ENCODE peak calls at places on chromosomes 6 and 20, in six cellular contexts. F is AG10803, M is ovary, N is uterus, V is AG04450, H is epithelial cell of esophagus. Z is an unnamed sample.
A peak's percentile ranks its signal among the peaks of the same experiment; 100 is the strongest.

GRCh38 chr6:110140650-110141049 is 38.8 kb downstream of the WASF1 start:
- DNase-seq in F (peak; percentile 83), M (no peak), N (no peak), V (peak; percentile 13), H (peak; percentile 89), Z (peak; percentile 89)

GRCh38 chr6:119174879-119175817 is 96.7 kb upstream of the FAM184A start:
- DNase-seq in F (peak; percentile 59), M (no peak), N (no peak), V (no peak), H (no peak), Z (peak; percentile 27)

GRCh38 chr6:117206951-117207687 is 58.2 kb upstream of the VGLL2 start:
- DNase-seq in F (no peak), M (no peak), N (no peak), V (no peak), H (peak; percentile 49), Z (no peak)

GRCh38 chr6:166465671-166466087 is 82.9 kb upstream of the MPC1 start:
- DNase-seq in F (peak; percentile 64), M (no peak), N (peak; percentile 46), V (no peak), H (no peak), Z (peak; percentile 61)

GRCh38 chr20:25284131-25284601 is 36.3 kb downstream of the PYGB start:
- DNase-seq in F (no peak), M (peak; percentile 2), N (no peak), V (no peak), H (no peak), Z (no peak)

GRCh38 chr6:22236626-22237414 is 60.0 kb downstream of the PRL start:
- DNase-seq in F (peak; percentile 92), M (no peak), N (no peak), V (peak; percentile 76), H (peak; percentile 98), Z (peak; percentile 94)

GRCh38 chr6:133184798-133185380 is 56.3 kb upstream of the EYA4 start:
- DNase-seq in F (peak; percentile 31), M (no peak), N (no peak), V (no peak), H (peak; percentile 44), Z (peak; percentile 62)

GRCh38 chr20:56587307-56588108 is 41.6 kb upstream of the TFAP2C start:
- DNase-seq in F (no peak), M (no peak), N (no peak), V (no peak), H (no peak), Z (no peak)

DNA sequence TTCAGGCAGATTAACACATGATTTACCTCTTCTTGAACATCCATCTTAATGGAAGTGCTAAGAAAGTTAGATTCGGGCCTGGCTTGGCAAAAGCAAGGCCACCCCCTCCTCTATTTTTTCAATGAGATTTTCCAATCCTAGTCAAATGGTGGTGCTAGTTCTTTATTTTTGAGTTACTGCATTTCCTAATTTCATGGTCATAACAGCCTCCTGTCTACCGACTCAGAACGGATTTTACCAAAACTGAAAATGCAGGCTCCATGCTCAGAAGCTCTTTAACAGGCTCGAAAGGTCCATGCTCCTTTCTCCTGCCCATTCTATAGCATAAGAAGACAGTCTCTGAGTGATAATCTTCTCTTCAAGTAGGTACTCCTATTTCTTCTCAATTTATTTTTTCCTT is 117.2 kb upstream of the ESR1 start:
- DNase-seq in F (peak; percentile 37), M (no peak), N (no peak), V (no peak), H (no peak), Z (peak; percentile 20)
- TF ChIP-seq CTCF in F (peak; percentile 35), M (peak; percentile 17), N (peak; percentile 52), V (no peak), H (no peak), Z (no peak)

GRCh38 chr6:19303381-19303780 is 533.8 kb upstream of the ID4 start:
- DNase-seq in F (peak; percentile 9), M (no peak), N (no peak), V (no peak), H (no peak), Z (no peak)
- H3K4me3 ChIP-seq in F (no peak overlapping the region), M (no peak overlapping the region), N (no peak overlapping the region), V (no peak overlapping the region), H (no peak overlapping the region), Z (no peak overlapping the region)

DNA sequence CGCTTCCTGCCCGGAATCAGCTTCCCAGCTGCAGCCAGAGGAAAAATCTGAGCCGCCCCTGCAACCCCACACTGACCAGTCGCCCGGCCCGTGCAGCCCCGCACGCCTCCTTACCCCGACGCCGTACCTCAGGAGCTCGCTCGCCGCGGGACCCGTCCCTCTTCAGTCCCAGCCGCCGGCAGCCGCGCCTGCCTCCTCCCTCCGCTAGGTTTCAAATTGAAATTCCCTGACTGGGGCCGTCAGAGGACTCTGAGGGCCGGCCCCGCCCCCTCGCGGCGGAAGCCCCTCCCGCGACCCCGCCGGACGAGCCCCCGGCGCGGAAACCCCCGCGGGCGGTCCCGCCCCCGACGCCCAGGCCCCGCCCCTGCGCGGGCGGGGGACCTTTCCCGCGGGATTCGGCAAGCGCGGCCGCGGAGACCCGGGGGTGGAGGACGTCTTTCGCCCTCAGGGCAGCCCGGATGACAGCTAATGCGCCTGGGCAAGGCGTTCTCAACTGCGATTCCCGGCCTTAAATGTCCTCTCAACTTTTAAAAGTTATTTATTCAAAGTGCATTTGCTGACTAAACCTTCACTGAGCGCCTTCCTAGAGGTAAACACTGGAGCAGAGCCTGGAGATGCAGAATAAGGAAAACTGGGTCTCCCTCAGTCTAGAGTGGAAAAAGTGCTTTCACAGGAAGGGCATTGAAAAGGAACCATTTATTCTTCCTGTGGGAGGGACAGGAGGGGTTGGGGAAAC is at the start of gene EPB41L2:
- DNase-seq in F (peak; percentile 87), M (peak; percentile 90), N (peak; percentile 88), V (peak; percentile 70), H (peak; percentile 84), Z (peak; percentile 89)
- TF ChIP-seq CTCF in F (peak; percentile 11), M (peak; percentile 51), N (no peak), V (peak; percentile 37), H (peak; percentile 18), Z (peak; percentile 23)

DNA sequence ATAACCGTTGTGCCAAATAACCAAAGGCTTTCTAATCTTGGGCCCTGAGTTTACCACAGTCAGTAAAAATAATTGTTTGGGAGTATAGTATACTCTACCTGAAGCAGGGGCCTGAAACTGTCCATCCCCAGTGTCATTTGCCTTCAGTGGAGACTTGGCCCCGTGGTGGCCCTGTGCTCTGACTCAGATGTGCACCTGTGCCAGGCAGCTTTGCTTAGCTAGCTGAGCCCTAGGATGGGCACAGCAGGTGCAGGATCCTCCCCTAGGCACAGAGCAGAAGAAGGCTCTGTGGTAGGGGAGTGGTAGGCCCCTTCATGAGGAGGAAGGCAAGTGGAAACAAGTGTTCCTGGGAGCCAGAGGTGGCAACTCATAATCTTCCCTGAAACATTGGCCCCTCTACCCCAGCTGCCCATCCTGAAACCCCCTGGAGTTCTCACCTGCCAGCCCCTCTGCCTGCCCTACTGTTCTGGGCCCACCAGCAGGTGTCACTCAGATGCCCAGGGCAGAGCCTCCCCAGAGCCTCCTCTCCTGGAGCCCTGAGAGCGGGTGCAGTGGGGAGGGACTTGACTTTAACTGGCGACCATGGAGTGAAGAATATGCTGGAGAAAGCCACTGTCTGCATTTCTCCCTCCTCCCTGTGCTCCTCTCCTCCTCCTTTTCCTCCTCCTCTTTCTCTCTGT is 3.0 kb downstream of the CPNE5 start:
- DNase-seq in F (no peak), M (no peak), N (no peak), V (no peak), H (no peak), Z (no peak)
- H3K4me3 ChIP-seq in F (no peak overlapping the region), M (no peak overlapping the region), N (no peak overlapping the region), V (no peak overlapping the region), H (no peak overlapping the region), Z (no peak overlapping the region)

DNA sequence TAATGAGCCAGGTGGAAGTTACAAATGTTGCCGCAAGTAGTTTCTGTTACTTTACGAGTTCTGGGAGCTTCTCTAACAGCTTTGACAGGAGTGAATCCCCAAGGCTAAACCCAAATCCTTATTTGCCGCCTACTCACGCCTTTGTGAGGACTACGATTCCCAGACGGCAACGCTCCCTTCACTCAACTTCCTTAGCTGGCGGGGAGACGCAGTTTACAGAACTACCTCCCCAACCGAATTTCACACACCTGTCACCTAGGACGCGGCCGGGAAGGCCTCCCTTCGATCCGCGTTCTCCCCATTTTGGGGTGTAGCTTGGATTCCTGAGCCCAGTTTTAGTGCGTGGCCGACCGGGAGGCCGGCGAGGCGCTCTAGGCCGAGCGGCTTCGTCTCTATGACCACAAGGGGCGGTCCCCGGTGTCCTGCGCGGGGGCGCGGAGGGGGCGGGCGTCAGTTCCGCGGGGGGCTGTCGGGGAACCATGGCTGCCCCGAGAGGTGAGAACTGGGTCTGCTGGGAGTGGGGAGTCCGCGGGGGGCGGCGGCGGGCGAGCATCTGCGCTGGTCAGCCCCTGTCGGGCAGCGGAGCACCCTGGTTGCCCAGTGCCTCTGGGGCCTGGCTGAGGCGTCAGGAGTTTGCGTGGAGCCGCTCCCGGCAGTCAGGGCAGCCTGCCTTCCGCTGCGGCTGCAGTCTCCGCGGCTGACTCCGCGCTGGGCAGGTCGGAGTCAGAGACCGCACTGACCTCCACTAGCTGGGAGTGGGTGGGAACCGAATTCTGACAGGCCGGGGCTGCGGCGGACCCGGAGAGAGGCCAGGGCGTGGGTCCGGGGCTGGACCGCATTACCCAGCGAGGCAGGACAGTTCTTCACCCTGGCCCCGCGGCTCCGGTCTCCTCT is at the start of gene SLC35A1:
- DNase-seq in F (peak; percentile 73), M (peak; percentile 82), N (peak; percentile 81), V (peak; percentile 43), H (peak; percentile 84), Z (peak; percentile 87)
- TF ChIP-seq CTCF in F (no peak), M (peak; percentile 37), N (peak; percentile 26), V (peak; percentile 20), H (no peak), Z (peak; percentile 12)

DNA sequence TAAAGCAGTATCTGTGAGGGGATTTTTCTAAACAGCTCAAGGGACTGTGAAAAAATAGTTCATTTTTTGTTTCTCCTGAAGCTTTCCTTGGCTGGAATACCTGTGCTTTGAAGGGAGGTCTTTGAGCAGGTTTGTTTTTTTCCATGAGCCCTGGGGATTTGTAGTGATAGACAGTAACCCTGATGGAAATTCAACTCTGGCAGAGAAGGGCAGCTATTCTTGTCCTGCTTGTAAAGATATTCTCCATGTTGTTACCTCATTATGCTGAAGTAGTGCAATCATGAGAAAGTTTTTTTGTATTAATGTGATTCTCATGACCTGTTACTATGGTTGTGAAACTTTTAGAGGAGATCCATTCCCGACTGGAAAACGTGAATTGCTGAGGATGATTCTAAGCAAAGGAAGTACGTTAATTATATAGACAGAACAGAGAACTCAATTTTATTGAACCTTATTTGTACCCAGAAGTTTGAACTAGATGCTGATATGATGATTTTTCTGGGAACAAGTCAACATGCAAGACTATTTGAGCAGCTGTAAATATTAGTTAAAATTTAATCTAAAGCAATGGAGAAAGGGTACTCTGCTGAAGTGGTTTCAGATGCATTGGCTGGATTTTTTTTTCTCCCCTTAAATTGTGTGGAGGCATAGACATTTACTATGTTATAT is 12.5 kb downstream of the UTRN start:
- DNase-seq in F (peak; percentile 77), M (no peak), N (no peak), V (no peak), H (peak; percentile 52), Z (no peak)
- H3K4me3 ChIP-seq in F (no peak overlapping the region), M (no peak overlapping the region), N (no peak overlapping the region), V (no peak overlapping the region), H (no peak overlapping the region), Z (no peak overlapping the region)

DNA sequence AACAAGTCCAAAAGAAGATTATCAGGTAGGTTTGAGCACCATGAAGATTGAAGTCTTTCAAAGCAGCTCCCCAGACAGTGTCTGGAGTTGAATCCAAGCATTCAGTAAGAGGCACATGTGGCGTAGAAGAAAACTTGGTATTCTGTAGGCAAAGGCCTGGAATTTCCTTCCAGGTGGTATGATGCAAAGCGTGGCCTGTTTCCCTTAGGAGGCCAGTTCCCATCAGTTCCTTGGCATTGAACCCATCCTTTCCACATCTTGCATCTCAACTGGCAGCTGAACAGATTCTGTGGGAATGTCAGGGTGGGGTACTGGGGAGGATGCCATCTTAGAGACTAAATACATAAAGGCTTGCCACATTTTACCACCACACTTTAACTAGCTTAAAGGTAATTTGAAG is 516.0 kb downstream of the BTBD3 start:
- DNase-seq in F (no peak), M (no peak), N (no peak), V (no peak), H (no peak), Z (no peak)
- TF ChIP-seq CTCF in F (no peak), M (no peak), N (no peak), V (no peak), H (no peak), Z (no peak)